ENCODE peak calls at places on chromosomes 11 and 22, in four cellular contexts. L, U, R and W are unnamed samples.

GRCh38 chr11:8906629-8907028 is 4.4 kb upstream of the AKIP1 start:
- DNase-seq in L (no peak), U (no peak), R (peak; percentile 59), W (no peak)

GRCh38 chr22:48838846-48839730 is 988.6 kb downstream of the BRD1 start:
- DNase-seq in L (peak; percentile 11), U (no peak), R (no peak), W (no peak)

GRCh38 chr22:38213319-38214247 is 11.8 kb downstream of the MAFF start:
- DNase-seq in L (peak; percentile 19), U (no peak), R (no peak), W (no peak)

GRCh38 chr11:2687782-2688191 is 12.0 kb downstream of the KCNQ1OT1 start:
- DNase-seq in L (no peak), U (no peak), R (no peak), W (peak; percentile 7)

GRCh38 chr22:47344414-47344813 is 582.0 kb downstream of the TBC1D22A start:
- DNase-seq in L (no peak), U (no peak), R (no peak), W (no peak)

GRCh38 chr11:65132238-65132987 is 1.9 kb downstream of the SYVN1 start:
- DNase-seq in L (no peak), U (no peak), R (no peak), W (no peak)

GRCh38 chr11:559712-560304 is 730 bp downstream of the LMNTD2 start:
- DNase-seq in L (no peak), U (no peak), R (no peak), W (no peak)

GRCh38 chr11:70233511-70233919 is 30.4 kb downstream of the FADD start:
- DNase-seq in L (no peak), U (no peak), R (peak; percentile 65), W (no peak)

GRCh38 chr11:126901783-126902182 is 98.8 kb downstream of the KIRREL3 start:
- DNase-seq in L (no peak), U (no peak), R (no peak), W (no peak)

GRCh38 chr22:17217179-17217578 is 2.1 kb downstream of the ADA2 start:
- DNase-seq in L (no peak), U (no peak), R (no peak), W (no peak)

GRCh38 chr11:75583710-75584658 is 21.9 kb downstream of the SERPINH1 start:
- DNase-seq in L (peak; percentile 84), U (peak; percentile 52), R (peak; percentile 86), W (peak; percentile 49)